ENCODE peak calls at places on chromosome 7, in six cellular contexts. D, Y, C, B, H and Q are unnamed samples.

GRCh38 chr7:78139335-78139734 is 340.8 kb downstream of the PHTF2 start:
- DNase-seq in D (no peak), Y (peak; percentile 78), C (no peak), B (peak; percentile 6), H (no peak), Q (no peak)

GRCh38 chr7:105345003-105345402 is 43.7 kb downstream of the SRPK2 start:
- DNase-seq in D (no peak), Y (no peak), C (no peak), B (no peak), H (no peak), Q (no peak)

GRCh38 chr7:92614586-92615237 is 24.5 kb upstream of the FAM133B start:
- DNase-seq in D (no peak), Y (peak; percentile 48), C (no peak), B (no peak), H (no peak), Q (no peak)

GRCh38 chr7:131057015-131057518 is 270.6 kb upstream of the MKLN1 start:
- DNase-seq in D (peak; percentile 75), Y (peak; percentile 41), C (no peak), B (peak; percentile 60), H (no peak), Q (peak; percentile 27)

GRCh38 chr7:131106681-131107342 is 220.9 kb upstream of the MKLN1 start:
- DNase-seq in D (no peak), Y (peak; percentile 66), C (no peak), B (peak; percentile 18), H (peak; percentile 24), Q (no peak)

GRCh38 chr7:140230517-140230861 is 53.7 kb upstream of the KDM7A start:
- DNase-seq in D (no peak), Y (peak; percentile 64), C (no peak), B (no peak), H (peak; percentile 4), Q (no peak)

GRCh38 chr7:101116898-101117297 is 10.0 kb upstream of the SERPINE1 start:
- DNase-seq in D (no peak), Y (peak; percentile 42), C (no peak), B (peak; percentile 57), H (no peak), Q (no peak)

GRCh38 chr7:6446977-6447588 is 671 bp downstream of the DAGLB start:
- DNase-seq in D (peak; percentile 90), Y (peak; percentile 91), C (peak; percentile 72), B (peak; percentile 91), H (no peak), Q (peak; percentile 36)

GRCh38 chr7:103811997-103812396 is 177.5 kb downstream of the RELN start:
- DNase-seq in D (no peak), Y (no peak), C (no peak), B (no peak), H (no peak), Q (no peak)

GRCh38 chr7:116173051-116174028 is 37.0 kb upstream of the TES start:
- DNase-seq in D (peak; percentile 84), Y (peak; percentile 70), C (no peak), B (no peak), H (peak; percentile 18), Q (no peak)

GRCh38 chr7:10075866-10076265 is 897.8 kb upstream of the PHF14 start:
- DNase-seq in D (no peak), Y (no peak), C (no peak), B (no peak), H (no peak), Q (no peak)

GRCh38 chr7:159067870-159068787 is 76.5 kb downstream of the VIPR2 start:
- DNase-seq in D (no peak), Y (no peak), C (no peak), B (peak; percentile 40), H (no peak), Q (no peak)

GRCh38 chr7:154862153-154862791 is 140.7 kb downstream of the PAXIP1 start:
- DNase-seq in D (no peak), Y (no peak), C (no peak), B (no peak), H (no peak), Q (no peak)

GRCh38 chr7:88670536-88670935 is 89.0 kb upstream of the ZNF804B start:
- DNase-seq in D (no peak), Y (no peak), C (no peak), B (no peak), H (no peak), Q (no peak)

GRCh38 chr7:42180806-42181205 is 56.2 kb downstream of the GLI3 start:
- DNase-seq in D (no peak), Y (no peak), C (no peak), B (no peak), H (no peak), Q (no peak)

GRCh38 chr7:92830532-92831110 is 5.8 kb downstream of the CDK6 start:
- DNase-seq in D (no peak), Y (peak; percentile 16), C (no peak), B (no peak), H (no peak), Q (no peak)

GRCh38 chr7:22418251-22419046 is 61.5 kb upstream of the RAPGEF5 start:
- DNase-seq in D (peak; percentile 94), Y (no peak), C (no peak), B (no peak), H (no peak), Q (no peak)

GRCh38 chr7:114008696-114009095 is 89.9 kb upstream of the PPP1R3A start:
- DNase-seq in D (no peak), Y (no peak), C (no peak), B (no peak), H (no peak), Q (no peak)

GRCh38 chr7:139232893-139233292 is 1.9 kb downstream of the UBN2 start:
- DNase-seq in D (peak; percentile 12), Y (peak; percentile 73), C (peak; percentile 28), B (no peak), H (no peak), Q (peak; percentile 26)

DNA sequence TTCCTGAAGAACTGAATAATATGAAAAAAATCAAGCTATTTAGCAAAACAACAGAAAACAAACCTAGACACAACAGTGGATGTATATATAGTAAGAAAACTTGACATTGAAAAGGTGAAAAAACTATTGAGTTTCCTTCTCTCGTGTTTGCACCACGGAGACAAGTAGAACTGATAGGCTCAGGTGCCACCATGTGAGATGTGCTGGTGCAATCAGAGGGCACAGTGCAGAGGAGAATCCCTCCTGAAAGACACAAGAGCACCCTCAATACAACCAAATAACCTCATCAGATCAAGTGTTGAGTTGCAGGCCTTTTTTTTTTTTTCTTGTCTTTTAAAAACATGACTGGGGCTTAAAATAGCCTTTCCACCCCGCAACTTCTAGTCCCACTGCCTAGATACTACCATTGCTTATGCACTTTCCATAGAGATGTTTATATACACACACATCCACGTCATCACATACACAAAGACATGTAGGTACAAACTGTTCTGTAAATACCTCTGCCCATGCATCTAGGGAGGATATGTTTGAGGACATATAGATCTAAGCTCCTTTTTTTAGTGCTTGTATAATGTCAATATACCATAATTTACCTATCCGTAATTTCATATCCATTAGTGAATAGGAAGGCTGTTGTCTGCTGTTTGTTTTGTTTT is 54.1 kb downstream of the UBE2H start:
- DNase-seq in D (no peak), Y (no peak), C (no peak), B (no peak), H (no peak), Q (no peak)
- H3K27ac ChIP-seq in D (no peak overlapping the region), Y (no peak overlapping the region), C (no peak overlapping the region), B (no peak overlapping the region), H (no peak overlapping the region), Q (no peak overlapping the region)

GRCh38 chr7:3194501-3195141 is 106.4 kb upstream of the SDK1 start:
- DNase-seq in D (peak; percentile 76), Y (no peak), C (no peak), B (peak; percentile 97), H (peak; percentile 59), Q (no peak)

GRCh38 chr7:3193721-3194120 is 107.3 kb upstream of the SDK1 start:
- DNase-seq in D (no peak), Y (no peak), C (no peak), B (no peak), H (no peak), Q (no peak)

GRCh38 chr7:3196629-3197028 is 104.4 kb upstream of the SDK1 start:
- DNase-seq in D (no peak), Y (no peak), C (no peak), B (no peak), H (no peak), Q (no peak)

GRCh38 chr7:3197567-3198212 is 103.4 kb upstream of the SDK1 start:
- DNase-seq in D (no peak), Y (no peak), C (no peak), B (no peak), H (no peak), Q (no peak)

DNA sequence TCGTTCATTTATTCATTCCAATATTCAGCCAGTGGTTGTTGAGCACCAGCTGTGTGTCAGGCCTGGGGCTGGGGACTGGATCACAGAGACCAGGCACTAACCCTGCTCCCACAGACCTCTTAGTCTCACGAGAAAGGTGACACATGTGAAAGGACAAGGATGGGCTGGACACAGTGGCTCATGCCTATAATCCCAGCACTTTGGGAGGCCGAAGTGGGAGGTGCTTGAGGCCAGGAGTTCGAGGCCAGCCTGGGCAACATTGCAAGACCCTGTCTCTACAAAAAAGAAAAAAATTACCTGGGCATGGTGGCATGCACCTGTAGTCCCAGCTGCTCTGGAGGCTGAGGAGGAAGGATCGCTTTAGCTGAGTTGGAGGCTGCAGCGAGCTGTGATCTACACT is 105.9 kb upstream of the SDK1 start:
- DNase-seq in D (no peak), Y (no peak), C (no peak), B (no peak), H (no peak), Q (no peak)
- H3K27ac ChIP-seq in D (peak overlapping the region; percentile 69), Y (no peak overlapping the region), C (no peak overlapping the region), B (peak overlapping the region; percentile 91), H (peak overlapping the region; percentile 87), Q (no peak overlapping the region)

DNA sequence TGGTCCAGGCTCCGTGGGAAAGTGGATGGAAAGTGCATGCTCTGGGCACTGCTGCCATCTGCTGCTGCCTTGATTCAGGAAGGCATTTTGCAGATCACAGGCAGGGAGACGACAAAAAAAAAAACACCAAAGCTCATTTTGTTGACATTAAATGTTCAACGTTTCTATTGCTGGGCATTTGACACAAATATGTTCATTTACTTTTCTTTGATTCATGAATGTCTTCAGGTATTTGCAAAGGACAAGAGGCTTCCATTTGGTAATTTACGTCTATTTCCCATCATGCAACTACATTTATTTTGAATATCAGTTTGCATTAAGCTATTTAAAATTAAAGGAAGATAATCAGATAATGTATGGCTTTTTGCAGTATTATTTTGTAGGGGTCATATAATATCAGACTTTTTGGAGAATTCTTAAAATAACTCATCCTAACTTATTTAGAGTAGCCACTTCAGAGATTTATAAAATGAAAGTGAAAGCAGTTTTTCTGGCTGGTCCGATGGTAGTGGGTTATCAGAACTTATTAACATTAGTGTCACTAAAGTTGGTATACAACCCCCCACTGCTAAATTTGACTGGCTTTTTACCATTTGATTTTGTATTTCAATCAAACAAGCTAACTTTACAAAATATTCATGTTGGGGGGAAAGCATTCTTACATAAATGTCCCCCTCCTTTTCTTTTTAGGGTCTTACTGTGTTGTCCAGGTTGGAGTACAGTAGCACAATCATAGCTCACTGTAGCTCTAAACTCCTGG is 65.3 kb downstream of the PDIA4 start:
- DNase-seq in D (peak; percentile 87), Y (peak; percentile 82), C (no peak), B (peak; percentile 51), H (no peak), Q (no peak)
- H3K27ac ChIP-seq in D (peak overlapping the region; percentile 50), Y (no peak overlapping the region), C (peak overlapping the region; percentile 78), B (peak overlapping the region; percentile 89), H (no peak overlapping the region), Q (peak overlapping the region; percentile 12)

DNA sequence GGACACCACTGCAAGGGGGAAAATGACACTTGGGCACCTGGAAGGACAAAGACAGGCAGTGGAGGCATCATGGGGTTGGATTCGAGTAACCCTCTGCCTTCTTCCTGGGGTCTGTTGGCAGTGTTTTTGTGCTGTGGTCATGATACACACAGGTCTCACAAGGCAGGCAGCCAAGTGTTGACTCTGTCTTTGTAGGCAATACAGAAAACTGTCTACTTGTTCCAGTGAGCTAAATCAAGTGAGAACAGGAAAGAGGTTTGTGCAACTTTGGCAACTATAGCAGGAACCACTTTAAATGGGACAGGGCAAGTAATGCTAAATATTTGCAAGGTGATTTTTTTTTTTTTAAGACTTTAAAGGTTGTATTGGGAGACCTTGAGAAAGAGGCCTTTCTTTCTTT is 578.6 kb upstream of the GALNT17 start:
- DNase-seq in D (no peak), Y (no peak), C (no peak), B (no peak), H (no peak), Q (no peak)
- H3K27ac ChIP-seq in D (no peak overlapping the region), Y (no peak overlapping the region), C (no peak overlapping the region), B (no peak overlapping the region), H (no peak overlapping the region), Q (no peak overlapping the region)